ENCODE peak calls at places on chromosomes 11 and 22, in ten cellular contexts. S, N, B, I, U, J, V, L, D and T are unnamed samples.

GRCh38 chr11:69959461-69959860 is 118.7 kb upstream of the ANO1 start:
- DNase-seq in S (no peak), N (no peak), B (no peak), I (no peak), U (no peak), J (no peak), V (no peak), L (no peak), D (no peak), T (peak)

GRCh38 chr11:22089609-22090008 is 103.3 kb upstream of the ANO5 start:
- DNase-seq in S (no peak), N (no peak), B (no peak), I (no peak), U (no peak), J (no peak), V (no peak), L (no peak), D (no peak), T (no peak)

GRCh38 chr11:62431171-62431895 is 12.5 kb downstream of the SCGB1A1 start:
- DNase-seq in S (no peak), N (no peak), B (peak), I (peak), U (no peak), J (no peak), V (no peak), L (no peak), D (no peak), T (no peak)

GRCh38 chr11:63839508-63840355 is 822 bp downstream of the MARK2 start:
- DNase-seq in S (peak), N (peak), B (no peak), I (no peak), U (no peak), J (peak), V (peak), L (peak), D (peak), T (peak)

GRCh38 chr22:22692707-22693530 is 48.5 kb downstream of the GGTLC2 start:
- DNase-seq in S (peak), N (peak), B (no peak), I (peak), U (no peak), J (peak), V (no peak), L (peak), D (peak), T (no peak)

GRCh38 chr11:113378013-113378412 is 9.6 kb upstream of the ANKK1 start:
- DNase-seq in S (no peak), N (no peak), B (no peak), I (no peak), U (no peak), J (no peak), V (no peak), L (no peak), D (no peak), T (no peak)

GRCh38 chr11:5737091-5737490 is 843 bp downstream of the OR56B1 start:
- DNase-seq in S (no peak), N (no peak), B (no peak), I (peak), U (no peak), J (no peak), V (no peak), L (no peak), D (no peak), T (no peak)

GRCh38 chr11:16454284-16454683 is 97.9 kb upstream of the SOX6 start:
- DNase-seq in S (no peak), N (no peak), B (peak), I (no peak), U (no peak), J (no peak), V (no peak), L (no peak), D (no peak), T (no peak)

GRCh38 chr11:120215634-120216033 is 4.8 kb downstream of the OAF start:
- DNase-seq in S (peak), N (no peak), B (no peak), I (peak), U (no peak), J (no peak), V (no peak), L (no peak), D (peak), T (no peak)

GRCh38 chr11:34263462-34264186 is 94.2 kb downstream of the ABTB2 start:
- DNase-seq in S (peak), N (no peak), B (no peak), I (peak), U (no peak), J (no peak), V (peak), L (no peak), D (no peak), T (peak)

GRCh38 chr11:75342231-75342918 is 9.1 kb downstream of the ARRB1 start:
- DNase-seq in S (no peak), N (no peak), B (no peak), I (no peak), U (peak), J (no peak), V (no peak), L (no peak), D (no peak), T (no peak)

GRCh38 chr11:124693142-124693541 is 19.4 kb downstream of the SPA17 start:
- DNase-seq in S (no peak), N (no peak), B (no peak), I (no peak), U (no peak), J (no peak), V (no peak), L (no peak), D (no peak), T (no peak)

DNA sequence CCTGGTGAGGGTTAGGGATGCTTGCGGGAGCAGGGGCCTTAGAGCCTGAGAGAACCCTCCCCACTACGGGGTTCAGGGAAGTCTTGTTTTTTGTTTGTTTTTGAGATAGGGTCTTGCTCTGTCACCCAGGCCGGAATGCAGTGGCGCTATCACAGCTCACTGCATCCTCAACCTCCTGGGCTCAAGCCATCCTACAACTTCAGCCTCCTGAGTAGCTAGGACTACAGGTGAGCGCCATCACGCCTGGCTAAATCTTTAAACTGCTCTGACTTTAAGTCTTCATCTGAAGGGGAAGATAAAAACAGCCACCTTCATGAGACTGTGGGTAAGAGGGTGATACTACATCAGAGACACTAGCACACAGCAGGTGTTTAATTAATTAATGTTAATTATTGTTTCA is 28.5 kb downstream of the SERPIND1 start:
- DNase-seq in S (no peak), N (no peak), B (no peak), I (no peak), U (no peak), J (no peak), V (no peak), L (no peak), D (no peak), T (no peak)
- H3K4me3 ChIP-seq in S (no peak), N (no peak), B (no peak), I (no peak), U (no peak), J (no peak), V (no peak), L (no peak), D (no peak), T (no peak)

GRCh38 chr22:38461414-38462081 is 6.3 kb upstream of the KDELR3 start:
- DNase-seq in S (peak), N (peak), B (no peak), I (peak), U (no peak), J (peak), V (peak), L (peak), D (peak), T (peak)
- H3K4me3 ChIP-seq in S (no peak), N (no peak), B (no peak), I (no peak), U (peak), J (no peak), V (peak), L (no peak), D (no peak), T (no peak)

DNA sequence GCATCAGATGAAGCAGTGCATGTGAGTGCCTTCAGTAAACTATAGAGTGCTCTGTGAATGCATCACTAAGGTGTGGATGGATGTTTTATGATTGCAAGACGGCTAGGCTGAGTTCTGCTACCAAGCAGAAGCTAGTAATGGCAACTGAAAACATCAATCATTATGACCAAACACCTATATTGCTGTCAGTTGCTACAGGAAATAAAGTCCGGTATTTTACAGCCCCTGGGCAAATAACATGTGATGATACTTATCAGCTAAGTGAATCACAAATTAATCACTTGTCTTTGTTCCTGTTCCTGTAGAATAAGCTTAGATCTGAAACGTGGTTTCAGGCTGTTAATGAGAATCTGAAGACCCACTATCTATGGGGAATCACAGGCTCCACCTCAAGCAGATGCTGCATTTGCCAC is 253.9 kb upstream of the PITPNB start:
- DNase-seq in S (no peak), N (no peak), B (no peak), I (no peak), U (no peak), J (no peak), V (no peak), L (no peak), D (peak), T (no peak)
- H3K4me3 ChIP-seq in S (no peak), N (no peak), B (no peak), I (no peak), U (no peak), J (no peak), V (no peak), L (no peak), D (no peak), T (no peak)

GRCh38 chr11:65895482-65895981 is 4.7 kb downstream of the FOSL1 start:
- DNase-seq in S (no peak), N (no peak), B (no peak), I (no peak), U (no peak), J (no peak), V (peak), L (no peak), D (no peak), T (no peak)
- H3K4me3 ChIP-seq in S (no peak), N (no peak), B (no peak), I (no peak), U (no peak), J (no peak), V (no peak), L (no peak), D (no peak), T (no peak)

DNA sequence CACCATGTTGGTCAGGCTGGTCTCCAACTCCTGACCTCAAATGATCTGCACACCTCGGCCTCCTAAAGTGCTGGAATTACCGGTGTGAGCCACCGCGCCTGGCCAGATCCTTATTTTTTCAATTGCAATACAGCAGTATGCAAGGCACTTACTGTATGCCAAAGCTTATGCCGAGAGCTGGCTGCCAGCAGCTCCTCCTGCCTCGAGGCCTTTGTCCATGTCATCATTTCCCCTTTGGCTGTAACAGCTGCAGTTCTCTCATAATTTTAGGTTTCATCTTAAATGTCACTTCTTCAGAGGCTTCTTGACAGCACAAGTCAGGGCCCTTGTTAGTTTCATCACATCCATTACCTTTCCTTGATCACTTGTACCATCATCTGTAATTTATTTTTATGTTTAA is 1.5 kb upstream of the SREBF2 start:
- DNase-seq in S (no peak), N (no peak), B (no peak), I (no peak), U (no peak), J (peak), V (no peak), L (no peak), D (peak), T (no peak)
- H3K4me3 ChIP-seq in S (no peak), N (no peak), B (no peak), I (no peak), U (no peak), J (peak), V (no peak), L (no peak), D (no peak), T (no peak)